ENCODE peak calls at places on chromosomes 16 and 17, in six cellular contexts. O is heart left ventricle; J is erythroblast; F is ecto neural progenitor cell; H is activated CD4-positive, CD25-positive, alpha-beta regulatory T cell; L is CD8-positive, alpha-beta memory T cell. T is an unnamed sample.

GRCh38 chr16:72947379-72948237 is 100.3 kb downstream of the ZFHX3 start:
- DNase-seq in F (no peak), O (peak; percentile 47), L (no peak), H (no peak), J (no peak), T (no peak)

GRCh38 chr16:30902070-30902972 is 5.9 kb downstream of the CTF1 start:
- DNase-seq in H (peak; percentile 51), F (peak; percentile 86), L (peak; percentile 59), J (peak; percentile 83), O (peak; percentile 85), T (peak; percentile 79)

GRCh38 chr16:70419384-70420327 is 19.2 kb downstream of the ST3GAL2 start:
- DNase-seq in L (no peak), H (no peak), J (no peak), F (no peak), O (no peak), T (no peak)

GRCh38 chr16:51651061-51651466 is 500.0 kb upstream of the SALL1 start:
- DNase-seq in O (no peak), L (no peak), J (no peak), F (no peak), H (no peak), T (no peak)

GRCh38 chr17:6092182-6092922 is 22.2 kb downstream of the WSCD1 start:
- DNase-seq in L (no peak), J (no peak), H (no peak), F (no peak), O (no peak), T (no peak)

GRCh38 chr17:44997733-44998520 is 29.8 kb upstream of the C1QL1 start:
- DNase-seq in L (no peak), F (peak; percentile 48), H (no peak), O (peak; percentile 73), J (no peak), T (peak; percentile 41)

GRCh38 chr16:57623251-57624043 is 5.0 kb upstream of the ADGRG1 start:
- DNase-seq in J (no peak), O (no peak), F (no peak), H (no peak), L (no peak), T (no peak)

GRCh38 chr16:28012031-28012445 is 51.5 kb downstream of the GSG1L start:
- DNase-seq in O (no peak), L (no peak), J (no peak), H (no peak), F (no peak), T (no peak)

GRCh38 chr17:14211778-14212177 is 24.9 kb downstream of the CDRT15 start:
- DNase-seq in J (peak; percentile 37), H (no peak), F (no peak), O (peak; percentile 51), L (no peak), T (no peak)

GRCh38 chr17:60598001-60598736 is 1.8 kb upstream of the PPM1D start:
- DNase-seq in O (no peak), J (no peak), F (no peak), H (no peak), L (no peak), T (no peak)

GRCh38 chr16:3467920-3468319 is 24.4 kb downstream of the NAA60 start:
- DNase-seq in O (no peak), J (peak; percentile 24), L (no peak), H (no peak), F (no peak), T (no peak)

GRCh38 chr16:11029948-11030347 is 85.6 kb downstream of the CLEC16A start:
- DNase-seq in F (no peak), H (no peak), J (no peak), L (no peak), O (no peak), T (no peak)

GRCh38 chr17:19271751-19272357 is 34.7 kb downstream of the EPN2 start:
- DNase-seq in H (no peak), L (no peak), J (no peak), O (peak; percentile 51), F (no peak), T (no peak)

T was measured in heart right ventricle.